ENCODE peak calls at places on chromosomes 13 and 19, in four cellular contexts. B is HepG2, S is H1, V is GM12878. Y is an unnamed sample.

GRCh38 chr13:45092668-45093067 is 27.6 kb upstream of the GTF2F2 start:
- DNase-seq in B (no peak), S (no peak), V (no peak), Y (no peak)

GRCh38 chr19:31306006-31306753 is 43.1 kb downstream of the TSHZ3 start:
- DNase-seq in B (no peak), S (no peak), V (no peak), Y (no peak)

GRCh38 chr19:28505933-28506332 is 707.0 kb downstream of the UQCRFS1 start:
- DNase-seq in B (no peak), S (no peak), V (no peak), Y (no peak)

GRCh38 chr13:113374511-113375175 is 10.7 kb upstream of the GRTP1 start:
- DNase-seq in B (no peak), S (no peak), V (no peak), Y (no peak)

GRCh38 chr13:25217023-25217909 is 45.2 kb upstream of the AMER2 start:
- DNase-seq in B (no peak), S (no peak), V (no peak), Y (no peak)

GRCh38 chr13:52112606-52113005 is 16.3 kb downstream of the NEK5 start:
- DNase-seq in B (no peak), S (no peak), V (no peak), Y (no peak)

GRCh38 chr19:4636151-4636717 is 3.1 kb upstream of the TNFAIP8L1 start:
- DNase-seq in B (no peak), S (peak), V (no peak), Y (no peak)

GRCh38 chr19:871446-872265 is 12.2 kb downstream of the CFD start:
- DNase-seq in B (peak), S (peak), V (no peak), Y (no peak)

GRCh38 chr19:40088299-40089047 is 2.3 kb downstream of the ZNF780A start:
- DNase-seq in B (no peak), S (no peak), V (no peak), Y (no peak)

GRCh38 chr19:19558055-19558454 is 20.0 kb downstream of the CILP2 start:
- DNase-seq in B (no peak), S (no peak), V (no peak), Y (no peak)

GRCh38 chr19:42191855-42192254 is 25.6 kb downstream of the DEDD2 start:
- DNase-seq in B (peak), S (no peak), V (no peak), Y (no peak)

GRCh38 chr19:8575467-8575997 is 1.7 kb downstream of the MYO1F start:
- DNase-seq in B (no peak), S (no peak), V (no peak), Y (peak)

GRCh38 chr13:99969934-99970760 is 1.4 kb downstream of the ZIC5 start:
- DNase-seq in B (peak), S (peak), V (no peak), Y (no peak)
- H3K9ac ChIP-seq in B (peak), S (peak), V (no peak), Y (peak)

GRCh38 chr19:58453743-58454142 is 2.3 kb downstream of the ZNF324B start:
- DNase-seq in B (no peak), S (no peak), V (no peak), Y (no peak)
- TF ChIP-seq SUZ12 in B (no peak), S (no peak), V (no peak), Y (no peak)

GRCh38 chr19:10335149-10336053 is 2.1 kb upstream of the RAVER1 start:
- DNase-seq in B (no peak), S (peak), V (no peak), Y (no peak)
- H3K9ac ChIP-seq in B (peak), S (no peak), V (no peak), Y (peak)

DNA sequence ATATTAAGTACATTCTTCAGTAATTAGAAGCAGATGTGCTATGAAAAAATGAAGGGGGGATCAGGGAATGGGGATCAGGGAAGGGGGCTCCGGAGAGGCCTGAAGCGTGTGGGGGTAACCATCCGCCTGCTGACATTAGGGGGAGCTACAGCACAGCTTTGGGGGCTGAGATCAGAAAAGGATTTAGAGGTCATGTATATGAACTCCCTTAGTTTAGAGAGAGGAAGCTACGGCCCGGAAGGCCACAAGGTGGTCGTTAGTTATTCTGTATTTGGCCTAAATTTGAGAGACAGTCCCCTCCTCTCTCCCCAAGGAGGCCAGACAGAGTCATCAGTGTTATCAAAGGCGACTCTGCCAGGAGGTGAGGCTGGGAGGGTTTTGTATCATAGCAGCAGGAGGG is 99.0 kb downstream of the TM9SF2 start:
- DNase-seq in B (peak), S (peak), V (no peak), Y (no peak)
- TF ChIP-seq SUZ12 in B (no peak), S (no peak), V (no peak), Y (no peak)

DNA sequence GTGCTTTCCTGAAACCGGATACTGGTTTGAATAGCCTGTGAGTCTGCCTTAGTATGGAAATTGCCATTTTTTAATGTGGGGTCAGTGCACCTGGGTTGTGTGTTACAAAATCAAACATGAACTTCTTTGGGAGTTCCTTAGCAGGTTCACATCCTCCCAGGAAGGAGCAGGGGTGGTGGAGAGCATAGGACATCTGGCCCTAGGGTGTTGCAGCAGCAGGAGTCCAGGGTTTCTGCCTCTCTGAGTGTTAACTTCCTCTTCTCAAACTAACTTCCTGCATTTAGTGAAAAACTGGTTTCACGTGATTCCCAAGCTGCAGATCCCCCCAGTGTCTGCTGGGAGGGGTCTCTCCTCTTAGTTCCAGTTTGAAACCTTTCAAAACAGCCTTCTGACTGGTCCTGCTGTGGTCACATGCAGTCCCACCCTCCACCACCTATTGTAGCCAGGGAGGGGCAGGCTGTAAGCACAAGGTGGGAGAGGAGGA is 7.2 kb downstream of the RNASEH2B start:
- DNase-seq in B (no peak), S (no peak), V (no peak), Y (no peak)
- H3K9ac ChIP-seq in B (no peak), S (no peak), V (peak), Y (no peak)